ENCODE peak calls at places on chromosomes 3 and 15, in seven cellular contexts. P is BE2C; Z is mammary epithelial cell; V is CD8-positive, alpha-beta T cell; D is endodermal cell; B is RWPE2; G is ovary. E is an unnamed sample.

GRCh38 chr3:120567370-120568197 is 28.6 kb upstream of the NDUFB4 start:
- DNase-seq in P (peak; percentile 42), Z (peak; percentile 8), V (no peak), D (peak; percentile 61), B (no peak), G (peak; percentile 51), E (no peak)

GRCh38 chr15:37076543-37076942 is 23.8 kb downstream of the MEIS2 start:
- DNase-seq in P (no peak), Z (no peak), V (no peak), D (no peak), B (no peak), G (no peak), E (no peak)

GRCh38 chr3:196355668-196356067 is 17.5 kb upstream of the TM4SF19 start:
- DNase-seq in P (no peak), Z (no peak), V (no peak), D (no peak), B (no peak), G (no peak), E (no peak)

GRCh38 chr3:56452085-56452484 is 16.2 kb downstream of the ERC2 start:
- DNase-seq in P (no peak), Z (no peak), V (no peak), D (no peak), B (no peak), G (no peak), E (no peak)

GRCh38 chr15:97600190-97600589 is 360.3 kb upstream of the ARRDC4 start:
- DNase-seq in P (no peak), Z (no peak), V (no peak), D (no peak), B (no peak), G (no peak), E (no peak)

GRCh38 chr15:88385078-88385700 is 82.0 kb downstream of the MRPL46 start:
- DNase-seq in P (no peak), Z (peak; percentile 84), V (no peak), D (peak; percentile 7), B (peak; percentile 15), G (no peak), E (no peak)

GRCh38 chr3:158313344-158313927 is 203.5 kb downstream of the RSRC1 start:
- DNase-seq in P (peak; percentile 21), Z (peak; percentile 32), V (no peak), D (no peak), B (no peak), G (no peak), E (no peak)

GRCh38 chr3:54443572-54444161 is 321.3 kb downstream of the CACNA2D3 start:
- DNase-seq in P (no peak), Z (peak; percentile 19), V (no peak), D (no peak), B (no peak), G (no peak), E (no peak)

GRCh38 chr3:50625131-50625878 is 8.4 kb downstream of the MAPKAPK3 start:
- DNase-seq in P (no peak), Z (no peak), V (no peak), D (peak; percentile 72), B (no peak), G (no peak), E (no peak)

GRCh38 chr3:108241721-108242120 is 19.5 kb upstream of the IFT57 start:
- DNase-seq in P (no peak), Z (no peak), V (no peak), D (peak; percentile 54), B (no peak), G (no peak), E (no peak)

GRCh38 chr3:134067311-134068161 is 37.8 kb upstream of the SLCO2A1 start:
- DNase-seq in P (no peak), Z (no peak), V (peak; percentile 17), D (peak; percentile 41), B (no peak), G (no peak), E (no peak)

GRCh38 chr3:13845806-13846205 is 34.1 kb downstream of the WNT7A start:
- DNase-seq in P (no peak), Z (no peak), V (no peak), D (no peak), B (no peak), G (no peak), E (no peak)

GRCh38 chr3:177724020-177724638 is 526.8 kb upstream of the TBL1XR1 start:
- DNase-seq in P (no peak), Z (no peak), V (no peak), D (no peak), B (no peak), G (peak; percentile 50), E (peak; percentile 91)

GRCh38 chr15:32853667-32854066 is 135.9 kb downstream of the GREM1 start:
- DNase-seq in P (no peak), Z (no peak), V (no peak), D (peak; percentile 81), B (no peak), G (no peak), E (no peak)

GRCh38 chr3:128841926-128842920 is 37.2 kb upstream of the ACAD9 start:
- DNase-seq in P (no peak), Z (no peak), V (no peak), D (no peak), B (no peak), G (no peak), E (no peak)

GRCh38 chr15:81516461-81516860 is 142.4 kb upstream of the TMC3 start:
- DNase-seq in P (no peak), Z (no peak), V (no peak), D (no peak), B (no peak), G (no peak), E (no peak)

GRCh38 chr15:42332331-42332730 is 27.0 kb upstream of the CAPN3 start:
- DNase-seq in P (no peak), Z (peak; percentile 9), V (no peak), D (no peak), B (no peak), G (no peak), E (no peak)

GRCh38 chr3:165643433-165643824 is 193.8 kb downstream of the BCHE start:
- DNase-seq in P (no peak), Z (peak; percentile 5), V (no peak), D (no peak), B (no peak), G (no peak), E (no peak)

DNA sequence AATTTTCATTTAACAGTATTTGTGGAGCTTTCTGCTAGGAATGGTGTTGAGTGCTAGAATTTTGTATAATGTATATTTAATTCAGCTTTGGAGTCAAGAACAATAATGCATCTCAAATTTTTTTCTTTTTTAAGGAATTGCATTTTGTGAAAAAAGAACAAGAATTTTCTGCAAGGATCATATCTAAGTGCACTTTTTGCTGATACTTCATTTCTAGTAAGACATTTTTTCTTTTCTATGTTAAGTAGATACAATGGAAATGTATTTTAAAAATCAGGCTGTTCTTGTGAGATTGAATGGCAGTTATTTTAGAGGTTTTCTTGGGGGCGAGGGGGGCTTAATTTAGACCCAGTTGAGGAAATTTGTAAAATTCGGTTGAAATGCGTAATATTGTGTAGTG is 32.5 kb downstream of the MEF2A start:
- DNase-seq in P (no peak), Z (no peak), V (no peak), D (no peak), B (no peak), G (no peak), E (no peak)
- H3K9me3 ChIP-seq in P (no peaks in the 10 kb centered on the region), Z (no peaks in the 10 kb centered on the region), V (no peaks in the 10 kb centered on the region), D (peaks cover 36% of the 10 kb centered on the region), B (no peaks in the 10 kb centered on the region), G (no peaks in the 10 kb centered on the region), E (no peaks in the 10 kb centered on the region)

GRCh38 chr15:79919749-79920511 is 23.1 kb upstream of the MTHFS start:
- DNase-seq in P (no peak), Z (no peak), V (no peak), D (peak; percentile 84), B (no peak), G (no peak), E (no peak)
- H3K9me3 ChIP-seq in P (peaks cover 15% of the 10 kb centered on the region), Z (peaks cover 39% of the 10 kb centered on the region), V (peaks cover 27% of the 10 kb centered on the region), D (peaks cover 82% of the 10 kb centered on the region), B (peaks cover 50% of the 10 kb centered on the region), G (no peaks in the 10 kb centered on the region), E (peaks cover 59% of the 10 kb centered on the region)

GRCh38 chr15:25065286-25065685 is 110.5 kb downstream of the SNRPN start:
- DNase-seq in P (no peak), Z (no peak), V (no peak), D (no peak), B (peak; percentile 56), G (no peak), E (no peak)

GRCh38 chr15:25060472-25060803 is 105.7 kb downstream of the SNRPN start:
- DNase-seq in P (no peak), Z (no peak), V (peak; percentile 15), D (no peak), B (peak; percentile 57), G (no peak), E (no peak)

GRCh38 chr15:25060996-25061620 is 106.3 kb downstream of the SNRPN start:
- DNase-seq in P (no peak), Z (no peak), V (peak; percentile 27), D (peak; percentile 29), B (peak; percentile 49), G (no peak), E (no peak)

GRCh38 chr15:25061808-25062550 is 107.2 kb downstream of the SNRPN start:
- DNase-seq in P (no peak), Z (no peak), V (no peak), D (peak; percentile 32), B (peak; percentile 45), G (no peak), E (no peak)

DNA sequence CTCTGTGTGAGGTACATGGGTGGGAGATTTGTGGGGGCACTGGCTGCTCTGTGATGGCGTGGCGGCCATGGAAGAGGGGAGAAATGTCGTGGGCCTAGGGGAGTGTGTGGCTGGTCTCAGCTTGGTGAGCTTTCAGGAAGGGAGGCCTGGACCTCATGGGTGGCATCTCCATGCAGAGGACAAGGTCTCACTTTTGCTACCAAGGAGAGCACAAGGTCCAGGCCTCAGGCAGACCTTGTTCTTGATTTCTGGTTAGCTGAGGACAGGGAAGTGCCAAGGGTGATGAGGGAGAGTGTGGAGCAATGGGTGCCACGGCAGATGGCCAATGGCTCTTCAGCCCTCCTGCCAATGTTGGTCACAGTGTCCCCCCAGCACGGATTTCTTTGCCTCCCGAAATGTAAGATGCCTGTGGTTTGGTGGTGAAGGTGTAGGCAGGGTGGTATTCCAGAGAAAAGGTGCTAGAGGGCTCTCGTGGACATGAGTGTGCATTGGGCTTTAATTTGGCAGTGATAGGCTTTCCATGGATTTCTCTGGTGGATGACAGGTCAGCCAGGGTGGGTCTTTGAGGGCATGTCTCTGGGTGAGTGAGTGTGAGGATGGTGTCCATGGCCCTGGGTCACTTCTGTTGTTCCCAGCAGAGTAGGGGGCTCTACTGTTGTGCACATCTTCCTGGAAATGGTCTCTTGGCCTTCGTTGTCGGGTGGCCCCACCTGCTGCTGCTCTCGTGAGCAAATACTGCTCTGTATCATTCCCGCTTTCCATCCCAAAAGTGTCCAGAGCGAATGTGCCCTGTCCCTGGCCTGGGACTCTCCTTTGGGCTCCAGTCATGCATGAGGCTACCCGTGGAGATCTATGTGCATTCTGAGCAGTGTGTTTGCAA is 108.0 kb downstream of the SNRPN start:
- DNase-seq in P (no peak), Z (no peak), V (no peak), D (peak; percentile 28), B (peak; percentile 52), G (no peak), E (no peak)
- H3K9me3 ChIP-seq in P (peaks cover 29% of the 10 kb centered on the region), Z (peaks cover 99% of the 10 kb centered on the region), V (peaks cover 98% of the 10 kb centered on the region), D (peaks cover 100% of the 10 kb centered on the region), B (peaks cover 86% of the 10 kb centered on the region), G (peaks cover 66% of the 10 kb centered on the region), E (peaks cover 100% of the 10 kb centered on the region)

GRCh38 chr15:25244731-25245585 is 193.9 kb downstream of the UBE3A start:
- DNase-seq in P (peak; percentile 1), Z (no peak), V (no peak), D (peak; percentile 21), B (peak; percentile 59), G (no peak), E (peak; percentile 9)
- H3K9me3 ChIP-seq in P (no peaks in the 10 kb centered on the region), Z (peaks cover 58% of the 10 kb centered on the region), V (no peaks in the 10 kb centered on the region), D (no peaks in the 10 kb centered on the region), B (peaks cover 51% of the 10 kb centered on the region), G (no peaks in the 10 kb centered on the region), E (peaks cover 41% of the 10 kb centered on the region)

GRCh38 chr3:1404270-1404669 is 311.4 kb downstream of the CNTN6 start:
- DNase-seq in P (peak; percentile 4), Z (no peak), V (no peak), D (peak; percentile 77), B (no peak), G (no peak), E (no peak)
- H3K9me3 ChIP-seq in P (no peaks in the 10 kb centered on the region), Z (peaks cover 7% of the 10 kb centered on the region), V (no peaks in the 10 kb centered on the region), D (peaks cover 33% of the 10 kb centered on the region), B (peaks cover 3% of the 10 kb centered on the region), G (no peaks in the 10 kb centered on the region), E (no peaks in the 10 kb centered on the region)

E was measured in tibial artery.